ENCODE peak calls at places on chromosomes 2 and 18, in six cellular contexts. B, V, A, S, F and Y are unnamed samples.

GRCh38 chr2:71596011-71596410 is 142.7 kb downstream of the DYSF start:
- DNase-seq in B (no peak), V (no peak), A (peak; percentile 53), S (no peak), F (no peak), Y (no peak)

GRCh38 chr18:53752968-53753367 is 471.5 kb downstream of the MBD2 start:
- DNase-seq in B (no peak), V (no peak), A (no peak), S (no peak), F (no peak), Y (no peak)

GRCh38 chr2:172288603-172289002 is 138.8 kb upstream of the ITGA6 start:
- DNase-seq in B (no peak), V (no peak), A (no peak), S (no peak), F (no peak), Y (no peak)

GRCh38 chr2:215790548-215791421 is 222.6 kb downstream of the MREG start:
- DNase-seq in B (no peak), V (no peak), A (no peak), S (no peak), F (no peak), Y (no peak)

GRCh38 chr18:22307528-22307927 is 110.2 kb downstream of the CTAGE1 start:
- DNase-seq in B (no peak), V (no peak), A (no peak), S (no peak), F (no peak), Y (no peak)

GRCh38 chr18:25352629-25353005 is 651 bp upstream of the ZNF521 start:
- DNase-seq in B (no peak), V (no peak), A (no peak), S (no peak), F (no peak), Y (no peak)

GRCh38 chr2:96157649-96158553 is 12.7 kb upstream of the DUSP2 start:
- DNase-seq in B (no peak), V (no peak), A (no peak), S (no peak), F (peak; percentile 52), Y (no peak)

GRCh38 chr2:121409388-121409787 is 121.3 kb upstream of the RNU4ATAC start:
- DNase-seq in B (no peak), V (no peak), A (no peak), S (no peak), F (no peak), Y (no peak)

GRCh38 chr2:210553371-210553770 is 3.0 kb upstream of the CPS1 start:
- DNase-seq in B (peak; percentile 33), V (no peak), A (no peak), S (no peak), F (no peak), Y (no peak)

GRCh38 chr2:19358242-19359020 is at the start of gene OSR1:
- DNase-seq in B (peak; percentile 91), V (no peak), A (peak; percentile 88), S (no peak), F (no peak), Y (no peak)

GRCh38 chr18:58493070-58493469 is 135.8 kb downstream of the ALPK2 start:
- DNase-seq in B (no peak), V (no peak), A (no peak), S (no peak), F (no peak), Y (no peak)

DNA sequence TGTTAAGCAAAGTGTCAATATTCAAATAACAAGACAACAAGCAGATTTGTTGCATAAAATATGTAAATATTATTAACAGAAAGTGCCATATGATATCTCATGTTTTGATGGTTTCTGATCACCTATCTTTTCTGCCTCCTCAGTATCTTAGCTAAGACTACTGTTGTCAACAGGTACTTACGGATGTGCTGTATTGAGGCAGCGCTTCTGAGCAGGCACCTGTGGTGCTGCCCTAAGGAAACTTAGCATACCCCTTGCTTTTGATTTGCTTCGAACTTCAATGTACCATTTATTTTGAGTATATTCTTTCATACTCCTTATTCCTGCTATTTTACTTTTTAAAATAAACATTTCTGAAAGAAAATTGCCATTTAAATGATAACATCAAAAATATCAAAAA is 5.9 kb downstream of the FIGN start:
- DNase-seq in B (no peak), V (no peak), A (no peak), S (no peak), F (no peak), Y (no peak)
- H3K4me3 ChIP-seq in B (no peak overlapping the region), V (no peak overlapping the region), A (peak overlapping the region; percentile 35), S (no peak overlapping the region), F (no peak overlapping the region), Y (no peak overlapping the region)

DNA sequence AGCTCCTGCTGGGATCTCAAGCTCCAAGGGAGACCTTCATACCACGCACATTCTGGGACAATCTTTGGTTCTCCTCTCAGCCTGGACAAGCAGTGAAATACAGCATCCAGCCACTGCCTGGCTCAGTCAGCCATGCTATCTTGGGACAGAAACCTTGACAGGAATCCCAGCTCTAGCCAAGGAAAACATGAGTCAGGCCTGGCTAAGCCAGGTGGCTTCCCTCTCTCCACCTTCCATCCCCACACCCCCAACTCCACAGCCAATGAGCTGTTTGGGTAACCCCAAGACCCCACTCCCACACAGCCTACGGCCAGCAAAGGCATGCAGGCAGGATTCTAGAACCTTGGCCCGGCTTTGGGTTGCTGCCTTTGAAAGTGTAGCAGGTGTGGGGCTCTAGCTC is 64.9 kb downstream of the MCFD2 start:
- DNase-seq in B (peak; percentile 74), V (no peak), A (no peak), S (no peak), F (no peak), Y (no peak)
- H3K4me3 ChIP-seq in B (peak overlapping the region; percentile 32), V (no peak overlapping the region), A (no peak overlapping the region), S (no peak overlapping the region), F (no peak overlapping the region), Y (no peak overlapping the region)

GRCh38 chr2:66575625-66576371 is 140.9 kb downstream of the MEIS1 start:
- DNase-seq in B (peak; percentile 73), V (no peak), A (peak; percentile 70), S (no peak), F (peak; percentile 58), Y (no peak)

GRCh38 chr2:66576381-66577330 is 141.7 kb downstream of the MEIS1 start:
- DNase-seq in B (peak; percentile 89), V (no peak), A (peak; percentile 55), S (no peak), F (peak; percentile 54), Y (no peak)

GRCh38 chr2:66578067-66578852 is 143.3 kb downstream of the MEIS1 start:
- DNase-seq in B (peak; percentile 82), V (no peak), A (peak; percentile 59), S (no peak), F (no peak), Y (no peak)

GRCh38 chr2:66578853-66579158 is 143.9 kb downstream of the MEIS1 start:
- DNase-seq in B (peak; percentile 48), V (no peak), A (no peak), S (no peak), F (no peak), Y (no peak)

GRCh38 chr2:66577331-66578041 is 142.6 kb downstream of the MEIS1 start:
- DNase-seq in B (peak; percentile 72), V (no peak), A (peak; percentile 52), S (no peak), F (no peak), Y (no peak)
- H3K4me3 ChIP-seq in B (peak overlapping the region; percentile 65), V (peak overlapping the region; percentile 63), A (peak overlapping the region; percentile 83), S (peak overlapping the region; percentile 27), F (peak overlapping the region; percentile 32), Y (peak overlapping the region; percentile 37)

DNA sequence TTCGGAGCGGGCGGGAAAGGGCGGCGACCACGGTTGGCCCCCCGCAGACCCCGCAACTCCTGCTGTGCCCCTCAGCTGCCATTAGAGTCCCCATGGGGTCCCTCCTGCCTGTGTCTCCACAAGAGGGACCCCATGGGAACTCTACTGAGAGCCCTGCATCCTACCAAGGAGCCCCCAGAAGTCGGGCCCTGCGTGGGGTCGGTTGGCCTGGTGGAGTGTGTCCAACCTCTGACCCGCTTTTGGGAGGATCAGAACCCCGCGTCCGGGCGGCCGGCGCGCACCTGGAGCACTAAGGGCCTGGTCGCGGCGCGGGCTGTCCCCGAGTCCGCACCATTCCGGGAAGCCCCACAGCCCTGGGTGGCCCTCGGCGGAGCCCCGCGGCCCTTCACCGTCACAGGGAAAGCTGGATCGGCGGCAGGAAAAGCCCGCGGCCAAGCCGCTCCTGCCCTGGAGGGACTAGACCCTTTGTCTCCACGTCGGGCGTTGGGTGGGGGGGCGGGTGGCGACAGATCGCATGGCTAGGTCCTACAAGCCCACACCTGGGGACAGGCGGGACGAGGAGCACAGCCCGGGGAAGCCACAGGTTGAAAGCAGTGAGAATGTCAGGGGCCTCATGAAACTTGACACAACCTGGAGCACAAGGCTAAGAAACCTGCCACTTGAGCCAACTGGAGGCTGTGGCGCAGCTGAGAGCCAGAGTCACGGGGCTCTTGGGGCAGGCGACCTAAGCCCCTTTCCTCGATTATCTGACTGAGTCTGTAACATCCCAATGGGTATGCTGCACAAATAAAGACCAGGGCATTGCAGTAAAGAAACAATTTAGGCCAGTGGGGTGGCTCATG is 11.2 kb upstream of the CXXC1 start:
- DNase-seq in B (no peak), V (no peak), A (peak; percentile 61), S (no peak), F (no peak), Y (no peak)
- H3K4me3 ChIP-seq in B (peak overlapping the region; percentile 62), V (no peak overlapping the region), A (peak overlapping the region; percentile 39), S (no peak overlapping the region), F (peak overlapping the region; percentile 45), Y (no peak overlapping the region)

GRCh38 chr18:47749195-47749973 is 181.1 kb downstream of the SMAD2 start:
- DNase-seq in B (peak; percentile 59), V (peak; percentile 5), A (peak; percentile 92), S (peak; percentile 24), F (peak; percentile 84), Y (no peak)
- H3K4me3 ChIP-seq in B (peak overlapping the region; percentile 50), V (peak overlapping the region; percentile 30), A (peak overlapping the region; percentile 40), S (no peak overlapping the region), F (no peak overlapping the region), Y (no peak overlapping the region)

DNA sequence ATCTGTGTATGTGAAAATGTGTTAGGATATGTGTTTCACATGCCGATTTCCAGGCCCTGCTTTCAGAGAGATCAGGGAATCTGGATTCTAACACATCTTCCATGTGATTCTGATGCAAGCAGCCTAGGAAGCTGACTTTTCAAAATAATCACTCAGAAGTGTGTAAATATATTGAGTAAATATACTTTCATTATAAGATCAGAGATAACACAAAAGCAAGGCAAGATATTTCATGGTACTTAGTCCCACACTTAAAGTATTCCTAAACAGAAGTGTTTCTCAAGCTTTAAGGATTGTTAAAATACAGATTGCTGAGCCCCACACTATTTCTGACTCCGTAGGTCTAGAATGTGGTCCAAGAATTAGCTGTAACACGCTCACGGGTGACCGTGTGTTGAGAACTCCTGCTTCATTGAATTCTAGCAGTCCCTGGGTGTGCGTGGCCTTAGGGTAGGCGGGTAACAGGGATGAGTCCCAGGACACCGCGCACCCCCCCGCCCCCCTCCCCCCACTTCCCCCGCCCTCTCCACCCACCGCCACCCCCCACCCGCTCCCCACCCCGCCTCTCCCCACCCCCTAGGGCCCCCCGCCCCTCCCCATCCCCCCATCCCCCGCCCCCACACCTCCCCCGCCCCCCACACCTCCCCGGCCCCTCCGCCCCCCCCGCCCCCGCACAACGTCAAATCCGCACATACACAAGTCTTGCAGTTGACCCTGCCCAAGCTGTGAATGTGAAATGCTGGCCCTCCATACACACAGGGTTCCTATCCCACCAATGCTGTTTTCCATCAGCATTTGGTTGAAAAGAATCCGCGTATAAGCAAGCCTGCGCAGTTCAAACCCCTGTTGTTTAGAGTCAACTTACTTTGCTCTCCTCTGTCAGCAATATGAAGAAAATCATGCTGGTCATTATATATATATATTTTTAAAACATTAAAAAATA is 94.1 kb upstream of the SLC39A10 start:
- DNase-seq in B (peak; percentile 44), V (no peak), A (no peak), S (no peak), F (no peak), Y (no peak)
- H3K4me3 ChIP-seq in B (no peak overlapping the region), V (no peak overlapping the region), A (no peak overlapping the region), S (no peak overlapping the region), F (no peak overlapping the region), Y (no peak overlapping the region)